ENCODE peak calls at places on chromosomes 12 and 14, in ten cellular contexts. R is suprapubic skin; F is naive thymus-derived CD4-positive, alpha-beta T cell; O is body of pancreas; N is neural progenitor cell; M is iPS DF 6.9; T is heart left ventricle; K is thyroid gland; J is stomach; S is transverse colon. P is an unnamed sample.
A peak's percentile ranks its signal among the peaks of the same experiment; 100 is the strongest.

GRCh38 chr14:72876710-72877063 is 17.2 kb downstream of the DPF3 start:
- DNase-seq in R (no peak), F (no peak), O (no peak), N (peak; percentile 41), M (no peak), T (no peak), K (no peak), J (no peak), S (no peak), P (no peak)

GRCh38 chr12:85509857-85510256 is 229.8 kb downstream of the ALX1 start:
- DNase-seq in R (no peak), F (no peak), O (no peak), N (no peak), M (no peak), T (no peak), K (no peak), J (no peak), S (no peak), P (no peak)

GRCh38 chr12:93287152-93287551 is 90.6 kb upstream of the NUDT4 start:
- DNase-seq in R (no peak), F (no peak), O (no peak), N (no peak), M (no peak), T (no peak), K (no peak), J (no peak), S (no peak), P (no peak)

GRCh38 chr12:96193725-96194571 is at the start of gene ELK3:
- DNase-seq in R (peak; percentile 75), F (peak; percentile 57), O (peak; percentile 63), N (peak; percentile 71), M (no peak), T (peak; percentile 88), K (peak; percentile 55), J (peak; percentile 73), S (peak; percentile 78), P (peak; percentile 60)

GRCh38 chr12:8031872-8032241 is 659 bp upstream of the FOXJ2 start:
- DNase-seq in R (no peak), F (no peak), O (no peak), N (no peak), M (no peak), T (no peak), K (no peak), J (no peak), S (no peak), P (no peak)

GRCh38 chr14:99229654-99230215 is 42.3 kb downstream of the BCL11B start:
- DNase-seq in R (no peak), F (no peak), O (no peak), N (no peak), M (no peak), T (no peak), K (peak; percentile 52), J (no peak), S (no peak), P (no peak)

GRCh38 chr12:131233737-131234474 is 280.2 kb downstream of the ADGRD1 start:
- DNase-seq in R (no peak), F (no peak), O (no peak), N (no peak), M (no peak), T (no peak), K (no peak), J (no peak), S (no peak), P (no peak)

GRCh38 chr14:103540816-103541493 is 12.0 kb downstream of the TRMT61A start:
- DNase-seq in R (no peak), F (no peak), O (no peak), N (no peak), M (no peak), T (peak; percentile 55), K (no peak), J (no peak), S (no peak), P (no peak)

GRCh38 chr14:91377700-91378652 is 39.6 kb downstream of the CCDC88C start:
- DNase-seq in R (no peak), F (no peak), O (no peak), N (no peak), M (no peak), T (peak; percentile 56), K (no peak), J (no peak), S (peak; percentile 52), P (no peak)

GRCh38 chr14:91985521-91986255 is 38.2 kb upstream of the FBLN5 start:
- DNase-seq in R (no peak), F (no peak), O (no peak), N (no peak), M (no peak), T (no peak), K (no peak), J (no peak), S (no peak), P (no peak)

GRCh38 chr14:44981198-44981597 is 19.2 kb downstream of the TOGARAM1 start:
- DNase-seq in R (no peak), F (no peak), O (no peak), N (no peak), M (no peak), T (no peak), K (no peak), J (no peak), S (no peak), P (no peak)

GRCh38 chr14:61355892-61356325 is 34.5 kb downstream of the PRKCH start:
- DNase-seq in R (peak; percentile 85), F (no peak), O (peak; percentile 22), N (no peak), M (peak; percentile 31), T (no peak), K (peak; percentile 68), J (no peak), S (no peak), P (peak; percentile 74)

GRCh38 chr14:104864267-104865068 is 600 bp upstream of the CEP170B start:
- DNase-seq in R (peak; percentile 84), F (no peak), O (peak; percentile 81), N (peak; percentile 75), M (no peak), T (no peak), K (peak; percentile 79), J (peak; percentile 88), S (peak; percentile 93), P (peak; percentile 73)

GRCh38 chr14:61103541-61104339 is 122.7 kb downstream of the SLC38A6 start:
- DNase-seq in R (no peak), F (no peak), O (no peak), N (peak; percentile 28), M (no peak), T (no peak), K (no peak), J (no peak), S (peak; percentile 25), P (peak; percentile 64)

GRCh38 chr12:62320054-62320453 is 59.9 kb downstream of the USP15 start:
- DNase-seq in R (no peak), F (no peak), O (no peak), N (no peak), M (no peak), T (no peak), K (no peak), J (no peak), S (no peak), P (no peak)
- H3K36me3 ChIP-seq in R (peaks cover 36% of the 10 kb centered on the region), F (peaks cover 4% of the 10 kb centered on the region), O (peaks cover 4% of the 10 kb centered on the region), N (peaks cover 6% of the 10 kb centered on the region), M (no peaks in the 10 kb centered on the region), T (peaks cover 37% of the 10 kb centered on the region), K (peaks cover 8% of the 10 kb centered on the region), J (no peaks in the 10 kb centered on the region), S (no peaks in the 10 kb centered on the region), P (peaks cover 14% of the 10 kb centered on the region)

GRCh38 chr14:59254146-59254910 is 65.9 kb downstream of the DAAM1 start:
- DNase-seq in R (peak; percentile 69), F (no peak), O (peak; percentile 75), N (no peak), M (no peak), T (peak; percentile 70), K (peak; percentile 91), J (peak; percentile 31), S (peak; percentile 62), P (peak; percentile 70)
- H3K36me3 ChIP-seq in R (no peaks in the 10 kb centered on the region), F (no peaks in the 10 kb centered on the region), O (no peaks in the 10 kb centered on the region), N (no peaks in the 10 kb centered on the region), M (no peaks in the 10 kb centered on the region), T (no peaks in the 10 kb centered on the region), K (no peaks in the 10 kb centered on the region), J (no peaks in the 10 kb centered on the region), S (no peaks in the 10 kb centered on the region), P (no peaks in the 10 kb centered on the region)

DNA sequence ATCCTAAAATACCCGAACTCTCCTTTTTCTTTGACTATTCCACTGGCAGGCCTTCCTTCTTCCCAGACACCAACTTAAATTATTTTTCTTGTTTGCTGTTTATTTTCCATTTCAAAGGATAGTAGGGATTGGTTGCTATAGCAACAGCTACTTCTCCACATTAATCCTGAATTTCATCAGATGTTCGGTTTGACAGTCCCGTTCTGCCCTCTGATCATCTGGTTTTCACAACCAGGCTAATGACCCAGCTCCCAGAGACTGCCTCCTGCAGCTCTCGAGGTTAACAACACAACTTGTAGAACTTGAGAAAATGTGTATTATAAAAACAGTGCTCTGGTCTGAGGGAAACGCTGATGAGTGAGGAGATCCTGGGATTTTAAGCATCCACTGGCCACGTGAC is 45.5 kb downstream of the NUAK1 start:
- DNase-seq in R (no peak), F (no peak), O (no peak), N (no peak), M (no peak), T (no peak), K (no peak), J (no peak), S (no peak), P (no peak)
- H3K36me3 ChIP-seq in R (peaks cover 4% of the 10 kb centered on the region), F (no peaks in the 10 kb centered on the region), O (no peaks in the 10 kb centered on the region), N (no peaks in the 10 kb centered on the region), M (no peaks in the 10 kb centered on the region), T (peaks cover 8% of the 10 kb centered on the region), K (no peaks in the 10 kb centered on the region), J (no peaks in the 10 kb centered on the region), S (no peaks in the 10 kb centered on the region), P (peaks cover under 1% of the 10 kb centered on the region)

GRCh38 chr14:55071870-55072640 is 20.6 kb downstream of the MAPK1IP1L start:
- DNase-seq in R (no peak), F (peak; percentile 28), O (no peak), N (no peak), M (no peak), T (no peak), K (no peak), J (no peak), S (no peak), P (no peak)

GRCh38 chr14:55065411-55065810 is 14.0 kb downstream of the MAPK1IP1L start:
- DNase-seq in R (no peak), F (no peak), O (no peak), N (no peak), M (no peak), T (no peak), K (no peak), J (no peak), S (no peak), P (no peak)

GRCh38 chr14:55071051-55071450 is 19.6 kb downstream of the MAPK1IP1L start:
- DNase-seq in R (no peak), F (no peak), O (no peak), N (no peak), M (no peak), T (no peak), K (no peak), J (no peak), S (no peak), P (no peak)

GRCh38 chr14:55062517-55063351 is 11.3 kb downstream of the MAPK1IP1L start:
- DNase-seq in R (no peak), F (no peak), O (no peak), N (no peak), M (no peak), T (peak; percentile 63), K (peak; percentile 59), J (no peak), S (no peak), P (no peak)

DNA sequence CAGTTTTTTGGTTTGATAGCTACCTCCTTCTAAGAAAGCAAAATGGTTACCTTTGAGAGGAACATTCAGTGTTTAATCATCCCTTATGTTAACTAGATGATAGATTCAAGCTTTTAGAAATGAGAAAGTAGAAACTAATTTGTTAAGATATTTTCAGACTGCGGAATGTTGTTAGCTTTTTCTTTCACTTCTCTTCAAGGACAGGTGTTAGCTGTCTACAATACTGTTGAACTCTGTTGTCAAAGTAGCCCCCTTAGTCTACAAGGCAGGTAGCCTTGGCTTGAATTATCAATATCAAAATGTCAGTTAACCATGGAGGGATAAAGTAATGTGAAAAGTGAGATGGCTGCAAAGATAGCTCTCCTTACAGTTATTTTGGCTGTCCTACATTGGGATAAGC is 14.8 kb downstream of the MAPK1IP1L start:
- DNase-seq in R (no peak), F (no peak), O (no peak), N (no peak), M (no peak), T (no peak), K (no peak), J (no peak), S (no peak), P (no peak)
- H3K36me3 ChIP-seq in R (peaks cover 40% of the 10 kb centered on the region), F (peaks cover 4% of the 10 kb centered on the region), O (peaks cover 7% of the 10 kb centered on the region), N (peaks cover 34% of the 10 kb centered on the region), M (peaks cover 10% of the 10 kb centered on the region), T (peaks cover 51% of the 10 kb centered on the region), K (peaks cover 14% of the 10 kb centered on the region), J (peaks cover 11% of the 10 kb centered on the region), S (no peaks in the 10 kb centered on the region), P (peaks cover 18% of the 10 kb centered on the region)

P was measured in lung.